ENCODE peak calls at places on chromosomes 13 and 19, in nine cellular contexts. One of them, this sample, is unnamed.

GRCh38 chr19:3796358-3796757 is 10.2 kb upstream of the MATK start:
- DNase-seq in fibroblast of lung: no peak
- DNase-seq in astrocyte: no peak
- DNase-seq in uterus: no peak
- DNase-seq in CD4-positive, alpha-beta memory T cell: no peak
- DNase-seq in CD8-positive, alpha-beta memory T cell: no peak
- DNase-seq in heart left ventricle: no peak
- DNase-seq in colonic mucosa: no peak
- DNase-seq in gastrocnemius medialis: no peak
- DNase-seq in this sample: no peak

GRCh38 chr19:47156861-47157454 is 26.3 kb downstream of the SAE1 start:
- DNase-seq in fibroblast of lung: peak; percentile 72
- DNase-seq in astrocyte: peak; percentile 77
- DNase-seq in uterus: no peak
- DNase-seq in CD4-positive, alpha-beta memory T cell: peak; percentile 40
- DNase-seq in CD8-positive, alpha-beta memory T cell: peak; percentile 39
- DNase-seq in heart left ventricle: no peak
- DNase-seq in colonic mucosa: no peak
- DNase-seq in gastrocnemius medialis: no peak
- DNase-seq in this sample: no peak

GRCh38 chr13:66219493-66219892 is 1010.6 kb downstream of the PCDH9 start:
- DNase-seq in fibroblast of lung: no peak
- DNase-seq in astrocyte: no peak
- DNase-seq in uterus: no peak
- DNase-seq in CD4-positive, alpha-beta memory T cell: no peak
- DNase-seq in CD8-positive, alpha-beta memory T cell: no peak
- DNase-seq in heart left ventricle: no peak
- DNase-seq in colonic mucosa: no peak
- DNase-seq in gastrocnemius medialis: no peak
- DNase-seq in this sample: no peak

GRCh38 chr13:79037197-79037596 is 368.9 kb downstream of the RBM26 start:
- DNase-seq in fibroblast of lung: no peak
- DNase-seq in astrocyte: no peak
- DNase-seq in uterus: no peak
- DNase-seq in CD4-positive, alpha-beta memory T cell: no peak
- DNase-seq in CD8-positive, alpha-beta memory T cell: no peak
- DNase-seq in heart left ventricle: no peak
- DNase-seq in colonic mucosa: no peak
- DNase-seq in gastrocnemius medialis: no peak
- DNase-seq in this sample: no peak

GRCh38 chr13:65095697-65096096 is 2134.4 kb downstream of the PCDH9 start:
- DNase-seq in fibroblast of lung: peak; percentile 35
- DNase-seq in astrocyte: no peak
- DNase-seq in uterus: no peak
- DNase-seq in CD4-positive, alpha-beta memory T cell: no peak
- DNase-seq in CD8-positive, alpha-beta memory T cell: no peak
- DNase-seq in heart left ventricle: no peak
- DNase-seq in colonic mucosa: no peak
- DNase-seq in gastrocnemius medialis: no peak
- DNase-seq in this sample: no peak

GRCh38 chr13:75145926-75146325 is 336.0 kb downstream of the TBC1D4 start:
- DNase-seq in fibroblast of lung: peak; percentile 84
- DNase-seq in astrocyte: no peak
- DNase-seq in uterus: no peak
- DNase-seq in CD4-positive, alpha-beta memory T cell: no peak
- DNase-seq in CD8-positive, alpha-beta memory T cell: no peak
- DNase-seq in heart left ventricle: no peak
- DNase-seq in colonic mucosa: no peak
- DNase-seq in gastrocnemius medialis: no peak
- DNase-seq in this sample: no peak

GRCh38 chr19:29590278-29590677 is 15.8 kb upstream of the POP4 start:
- DNase-seq in fibroblast of lung: no peak
- DNase-seq in astrocyte: no peak
- DNase-seq in uterus: no peak
- DNase-seq in CD4-positive, alpha-beta memory T cell: no peak
- DNase-seq in CD8-positive, alpha-beta memory T cell: no peak
- DNase-seq in heart left ventricle: no peak
- DNase-seq in colonic mucosa: no peak
- DNase-seq in gastrocnemius medialis: no peak
- DNase-seq in this sample: no peak

GRCh38 chr13:114282143-114282685 is 813 bp downstream of the UPF3A start:
- DNase-seq in fibroblast of lung: peak; percentile 73
- DNase-seq in astrocyte: no peak
- DNase-seq in uterus: no peak
- DNase-seq in CD4-positive, alpha-beta memory T cell: no peak
- DNase-seq in CD8-positive, alpha-beta memory T cell: no peak
- DNase-seq in heart left ventricle: peak; percentile 29
- DNase-seq in colonic mucosa: peak; percentile 32
- DNase-seq in gastrocnemius medialis: no peak
- DNase-seq in this sample: peak; percentile 84

GRCh38 chr13:30408319-30409101 is 13.8 kb upstream of the UBE2L5 start:
- DNase-seq in fibroblast of lung: peak; percentile 89
- DNase-seq in astrocyte: peak; percentile 77
- DNase-seq in uterus: peak; percentile 95
- DNase-seq in CD4-positive, alpha-beta memory T cell: peak; percentile 90
- DNase-seq in CD8-positive, alpha-beta memory T cell: peak; percentile 85
- DNase-seq in heart left ventricle: peak; percentile 92
- DNase-seq in colonic mucosa: peak; percentile 97
- DNase-seq in gastrocnemius medialis: peak; percentile 91
- DNase-seq in this sample: peak; percentile 96

GRCh38 chr19:2507109-2507508 is 31.2 kb downstream of the GADD45B start:
- DNase-seq in fibroblast of lung: peak; percentile 81
- DNase-seq in astrocyte: peak; percentile 41
- DNase-seq in uterus: no peak
- DNase-seq in CD4-positive, alpha-beta memory T cell: peak; percentile 70
- DNase-seq in CD8-positive, alpha-beta memory T cell: peak; percentile 36
- DNase-seq in heart left ventricle: no peak
- DNase-seq in colonic mucosa: peak; percentile 70
- DNase-seq in gastrocnemius medialis: no peak
- DNase-seq in this sample: no peak

GRCh38 chr13:65725001-65725400 is 1505.1 kb downstream of the PCDH9 start:
- DNase-seq in fibroblast of lung: peak; percentile 18
- DNase-seq in astrocyte: peak; percentile 33
- DNase-seq in uterus: no peak
- DNase-seq in CD4-positive, alpha-beta memory T cell: no peak
- DNase-seq in CD8-positive, alpha-beta memory T cell: no peak
- DNase-seq in heart left ventricle: no peak
- DNase-seq in colonic mucosa: no peak
- DNase-seq in gastrocnemius medialis: no peak
- DNase-seq in this sample: no peak

GRCh38 chr19:58387338-58388174 is 487 bp downstream of the RPS5 start:
- DNase-seq in fibroblast of lung: no peak
- DNase-seq in astrocyte: no peak
- DNase-seq in uterus: no peak
- DNase-seq in CD4-positive, alpha-beta memory T cell: no peak
- DNase-seq in CD8-positive, alpha-beta memory T cell: no peak
- DNase-seq in heart left ventricle: no peak
- DNase-seq in colonic mucosa: no peak
- DNase-seq in gastrocnemius medialis: no peak
- DNase-seq in this sample: no peak

GRCh38 chr13:99774644-99775043 is 196.9 kb downstream of the ZIC5 start:
- DNase-seq in fibroblast of lung: no peak
- DNase-seq in astrocyte: no peak
- DNase-seq in uterus: no peak
- DNase-seq in CD4-positive, alpha-beta memory T cell: no peak
- DNase-seq in CD8-positive, alpha-beta memory T cell: no peak
- DNase-seq in heart left ventricle: no peak
- DNase-seq in colonic mucosa: no peak
- DNase-seq in gastrocnemius medialis: no peak
- DNase-seq in this sample: no peak

GRCh38 chr13:47066261-47066660 is 169.4 kb upstream of the HTR2A start:
- DNase-seq in fibroblast of lung: no peak
- DNase-seq in astrocyte: peak; percentile 56
- DNase-seq in uterus: no peak
- DNase-seq in CD4-positive, alpha-beta memory T cell: no peak
- DNase-seq in CD8-positive, alpha-beta memory T cell: no peak
- DNase-seq in heart left ventricle: no peak
- DNase-seq in colonic mucosa: no peak
- DNase-seq in gastrocnemius medialis: no peak
- DNase-seq in this sample: no peak

GRCh38 chr13:42786696-42787095 is 5.3 kb downstream of the FAM216B start:
- DNase-seq in fibroblast of lung: no peak
- DNase-seq in astrocyte: no peak
- DNase-seq in uterus: no peak
- DNase-seq in CD4-positive, alpha-beta memory T cell: no peak
- DNase-seq in CD8-positive, alpha-beta memory T cell: no peak
- DNase-seq in heart left ventricle: no peak
- DNase-seq in colonic mucosa: no peak
- DNase-seq in gastrocnemius medialis: no peak
- DNase-seq in this sample: no peak

GRCh38 chr13:24615911-24616472 is 64.2 kb upstream of the ATP12A start:
- DNase-seq in fibroblast of lung: no peak
- DNase-seq in astrocyte: no peak
- DNase-seq in uterus: no peak
- DNase-seq in CD4-positive, alpha-beta memory T cell: no peak
- DNase-seq in CD8-positive, alpha-beta memory T cell: no peak
- DNase-seq in heart left ventricle: no peak
- DNase-seq in colonic mucosa: no peak
- DNase-seq in gastrocnemius medialis: no peak
- DNase-seq in this sample: no peak

GRCh38 chr19:3618144-3618810 is 8.3 kb downstream of the CACTIN start:
- DNase-seq in fibroblast of lung: peak; percentile 63
- DNase-seq in astrocyte: no peak
- DNase-seq in uterus: peak; percentile 64
- DNase-seq in CD4-positive, alpha-beta memory T cell: peak; percentile 24
- DNase-seq in CD8-positive, alpha-beta memory T cell: peak; percentile 37
- DNase-seq in heart left ventricle: peak; percentile 72
- DNase-seq in colonic mucosa: peak; percentile 75
- DNase-seq in gastrocnemius medialis: no peak
- DNase-seq in this sample: peak; percentile 86

GRCh38 chr19:47190167-47190727 is 40.8 kb downstream of the BBC3 start:
- DNase-seq in fibroblast of lung: peak; percentile 85
- DNase-seq in astrocyte: peak; percentile 84
- DNase-seq in uterus: peak; percentile 47
- DNase-seq in CD4-positive, alpha-beta memory T cell: peak; percentile 71
- DNase-seq in CD8-positive, alpha-beta memory T cell: peak; percentile 39
- DNase-seq in heart left ventricle: peak; percentile 26
- DNase-seq in colonic mucosa: peak; percentile 76
- DNase-seq in gastrocnemius medialis: peak; percentile 7
- DNase-seq in this sample: peak; percentile 86

GRCh38 chr13:42654760-42655159 is 80.8 kb downstream of the TNFSF11 start:
- DNase-seq in fibroblast of lung: peak; percentile 10
- DNase-seq in astrocyte: no peak
- DNase-seq in uterus: no peak
- DNase-seq in CD4-positive, alpha-beta memory T cell: no peak
- DNase-seq in CD8-positive, alpha-beta memory T cell: no peak
- DNase-seq in heart left ventricle: no peak
- DNase-seq in colonic mucosa: no peak
- DNase-seq in gastrocnemius medialis: no peak
- DNase-seq in this sample: no peak

GRCh38 chr19:1168562-1168873 is 5.5 kb downstream of the SBNO2 start:
- DNase-seq in fibroblast of lung: no peak
- DNase-seq in astrocyte: no peak
- DNase-seq in uterus: no peak
- DNase-seq in CD4-positive, alpha-beta memory T cell: no peak
- DNase-seq in CD8-positive, alpha-beta memory T cell: no peak
- DNase-seq in heart left ventricle: no peak
- DNase-seq in colonic mucosa: no peak
- DNase-seq in gastrocnemius medialis: no peak
- DNase-seq in this sample: no peak
- H3K27ac ChIP-seq in fibroblast of lung: peak overlapping the region; percentile 97
- H3K27ac ChIP-seq in astrocyte: peak overlapping the region; percentile 70
- H3K27ac ChIP-seq in uterus: peak overlapping the region; percentile 88
- H3K27ac ChIP-seq in CD4-positive, alpha-beta memory T cell: no peak overlapping the region
- H3K27ac ChIP-seq in CD8-positive, alpha-beta memory T cell: no peak overlapping the region
- H3K27ac ChIP-seq in heart left ventricle: no peak overlapping the region
- H3K27ac ChIP-seq in colonic mucosa: peak overlapping the region; percentile 51
- H3K27ac ChIP-seq in gastrocnemius medialis: peak overlapping the region; percentile 64
- H3K27ac ChIP-seq in this sample: no peak overlapping the region

DNA sequence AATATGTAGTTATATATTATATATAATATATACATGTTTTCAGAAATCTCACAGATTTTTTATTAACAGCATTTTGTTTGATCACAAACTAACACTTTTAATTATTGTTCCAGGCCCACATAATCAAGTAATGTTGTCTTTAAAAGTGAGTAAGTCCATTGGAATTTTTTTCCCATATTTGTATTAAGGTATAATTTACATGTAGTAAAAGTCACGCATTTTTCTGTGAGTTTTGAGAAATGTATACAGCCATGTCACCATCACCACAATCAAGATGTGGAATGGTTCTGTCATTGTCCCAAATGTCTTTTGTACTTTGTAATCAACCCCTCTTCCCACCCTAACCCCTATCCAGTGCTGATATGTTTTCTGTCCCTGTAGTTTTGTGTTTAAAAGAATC is 120.0 kb upstream of the RFC3 start:
- DNase-seq in fibroblast of lung: no peak
- DNase-seq in astrocyte: no peak
- DNase-seq in uterus: no peak
- DNase-seq in CD4-positive, alpha-beta memory T cell: no peak
- DNase-seq in CD8-positive, alpha-beta memory T cell: no peak
- DNase-seq in heart left ventricle: no peak
- DNase-seq in colonic mucosa: no peak
- DNase-seq in gastrocnemius medialis: no peak
- DNase-seq in this sample: no peak
- H3K27ac ChIP-seq in fibroblast of lung: no peak overlapping the region
- H3K27ac ChIP-seq in astrocyte: no peak overlapping the region
- H3K27ac ChIP-seq in uterus: no peak overlapping the region
- H3K27ac ChIP-seq in CD4-positive, alpha-beta memory T cell: no peak overlapping the region
- H3K27ac ChIP-seq in CD8-positive, alpha-beta memory T cell: no peak overlapping the region
- H3K27ac ChIP-seq in heart left ventricle: no peak overlapping the region
- H3K27ac ChIP-seq in colonic mucosa: no peak overlapping the region
- H3K27ac ChIP-seq in gastrocnemius medialis: no peak overlapping the region
- H3K27ac ChIP-seq in this sample: no peak overlapping the region

DNA sequence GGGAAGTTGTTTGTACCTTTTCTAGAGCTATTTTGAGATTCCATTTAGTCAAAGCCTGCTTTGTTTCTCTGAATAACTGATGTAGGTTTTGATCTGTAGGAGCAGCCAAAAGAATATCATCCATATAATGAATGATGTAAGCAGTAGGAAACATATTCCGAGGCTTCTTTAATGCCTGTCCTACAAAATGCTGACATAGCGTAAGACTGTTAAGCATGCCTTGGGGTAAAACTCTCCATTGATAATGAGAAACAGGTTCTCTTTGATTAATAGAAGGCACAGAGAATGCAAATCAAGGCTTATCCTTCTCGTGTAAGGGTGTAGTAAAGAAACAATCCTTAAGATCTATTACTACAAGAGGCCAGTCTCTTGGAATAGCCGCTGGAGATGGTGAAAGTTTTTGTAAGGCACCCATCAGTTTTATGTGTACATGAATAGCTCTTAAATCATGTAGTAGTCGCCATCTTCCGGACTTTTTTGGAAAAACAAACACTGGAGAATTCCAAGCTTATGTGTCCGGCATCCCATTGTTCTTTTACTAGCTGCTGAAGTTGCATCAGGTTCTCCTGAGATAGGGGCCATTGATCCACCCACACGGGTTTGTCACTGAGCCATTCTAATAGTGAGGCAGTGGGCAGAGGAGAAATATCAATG is 13.5 kb downstream of the FPR3 start:
- DNase-seq in fibroblast of lung: peak; percentile 60
- DNase-seq in astrocyte: no peak
- DNase-seq in uterus: no peak
- DNase-seq in CD4-positive, alpha-beta memory T cell: no peak
- DNase-seq in CD8-positive, alpha-beta memory T cell: no peak
- DNase-seq in heart left ventricle: no peak
- DNase-seq in colonic mucosa: no peak
- DNase-seq in gastrocnemius medialis: no peak
- DNase-seq in this sample: no peak
- H3K27ac ChIP-seq in fibroblast of lung: no peak overlapping the region
- H3K27ac ChIP-seq in astrocyte: no peak overlapping the region
- H3K27ac ChIP-seq in uterus: no peak overlapping the region
- H3K27ac ChIP-seq in CD4-positive, alpha-beta memory T cell: no peak overlapping the region
- H3K27ac ChIP-seq in CD8-positive, alpha-beta memory T cell: peak overlapping the region; percentile 2
- H3K27ac ChIP-seq in heart left ventricle: no peak overlapping the region
- H3K27ac ChIP-seq in colonic mucosa: no peak overlapping the region
- H3K27ac ChIP-seq in gastrocnemius medialis: no peak overlapping the region
- H3K27ac ChIP-seq in this sample: no peak overlapping the region

GRCh38 chr19:23116802-23117571 is at the start of gene ZNF730:
- DNase-seq in fibroblast of lung: peak; percentile 82
- DNase-seq in astrocyte: peak; percentile 69
- DNase-seq in uterus: no peak
- DNase-seq in CD4-positive, alpha-beta memory T cell: no peak
- DNase-seq in CD8-positive, alpha-beta memory T cell: peak; percentile 41
- DNase-seq in heart left ventricle: peak; percentile 90
- DNase-seq in colonic mucosa: peak; percentile 53
- DNase-seq in gastrocnemius medialis: no peak
- DNase-seq in this sample: no peak
- H3K27ac ChIP-seq in fibroblast of lung: peak within 1 kb of the TSS; percentile 82
- H3K27ac ChIP-seq in astrocyte: peak within 1 kb of the TSS; percentile 77
- H3K27ac ChIP-seq in uterus: no peak within 1 kb of the TSS
- H3K27ac ChIP-seq in CD4-positive, alpha-beta memory T cell: no peak within 1 kb of the TSS
- H3K27ac ChIP-seq in CD8-positive, alpha-beta memory T cell: no peak within 1 kb of the TSS
- H3K27ac ChIP-seq in heart left ventricle: no peak within 1 kb of the TSS
- H3K27ac ChIP-seq in colonic mucosa: no peak within 1 kb of the TSS
- H3K27ac ChIP-seq in gastrocnemius medialis: no peak within 1 kb of the TSS
- H3K27ac ChIP-seq in this sample: no peak within 1 kb of the TSS